ENCODE peak calls at places on chromosome 3, in six cellular contexts. One of them, this sample, is unnamed.

GRCh38 chr3:194869482-194870169 is 183.9 kb downstream of the FAM43A start:
- DNase-seq in HCT116: peak; percentile 69
- DNase-seq in choroid plexus epithelial cell: peak; percentile 15
- DNase-seq in SK-N-SH: no peak
- DNase-seq in neural progenitor cell: no peak
- DNase-seq in HAP-1: no peak
- DNase-seq in this sample: no peak

GRCh38 chr3:149559989-149560388 is 85.5 kb downstream of the TM4SF4 start:
- DNase-seq in HCT116: no peak
- DNase-seq in choroid plexus epithelial cell: no peak
- DNase-seq in SK-N-SH: no peak
- DNase-seq in neural progenitor cell: no peak
- DNase-seq in HAP-1: no peak
- DNase-seq in this sample: no peak

GRCh38 chr3:64591606-64592005 is 96.2 kb downstream of the ADAMTS9 start:
- DNase-seq in HCT116: no peak
- DNase-seq in choroid plexus epithelial cell: no peak
- DNase-seq in SK-N-SH: no peak
- DNase-seq in neural progenitor cell: no peak
- DNase-seq in HAP-1: no peak
- DNase-seq in this sample: no peak

GRCh38 chr3:195250473-195251251 is 20.3 kb downstream of the XXYLT1 start:
- DNase-seq in HCT116: no peak
- DNase-seq in choroid plexus epithelial cell: peak; percentile 86
- DNase-seq in SK-N-SH: no peak
- DNase-seq in neural progenitor cell: no peak
- DNase-seq in HAP-1: no peak
- DNase-seq in this sample: no peak

GRCh38 chr3:122102191-122102935 is 47.2 kb downstream of the CD86 start:
- DNase-seq in HCT116: no peak
- DNase-seq in choroid plexus epithelial cell: no peak
- DNase-seq in SK-N-SH: no peak
- DNase-seq in neural progenitor cell: no peak
- DNase-seq in HAP-1: no peak
- DNase-seq in this sample: no peak

GRCh38 chr3:33312361-33312760 is 35.1 kb downstream of the FBXL2 start:
- DNase-seq in HCT116: no peak
- DNase-seq in choroid plexus epithelial cell: peak; percentile 41
- DNase-seq in SK-N-SH: no peak
- DNase-seq in neural progenitor cell: no peak
- DNase-seq in HAP-1: no peak
- DNase-seq in this sample: no peak

GRCh38 chr3:52488746-52489145 is 6.4 kb upstream of the STAB1 start:
- DNase-seq in HCT116: no peak
- DNase-seq in choroid plexus epithelial cell: no peak
- DNase-seq in SK-N-SH: no peak
- DNase-seq in neural progenitor cell: no peak
- DNase-seq in HAP-1: no peak
- DNase-seq in this sample: no peak

GRCh38 chr3:4826237-4827100 is 152.8 kb upstream of the BHLHE40 start:
- DNase-seq in HCT116: no peak
- DNase-seq in choroid plexus epithelial cell: no peak
- DNase-seq in SK-N-SH: no peak
- DNase-seq in neural progenitor cell: no peak
- DNase-seq in HAP-1: no peak
- DNase-seq in this sample: no peak

GRCh38 chr3:172658344-172659245 is 52.3 kb downstream of the NCEH1 start:
- DNase-seq in HCT116: peak; percentile 94
- DNase-seq in choroid plexus epithelial cell: peak; percentile 100
- DNase-seq in SK-N-SH: no peak
- DNase-seq in neural progenitor cell: no peak
- DNase-seq in HAP-1: no peak
- DNase-seq in this sample: no peak

GRCh38 chr3:187183210-187183862 is 13.9 kb upstream of the RTP1 start:
- DNase-seq in HCT116: no peak
- DNase-seq in choroid plexus epithelial cell: peak; percentile 26
- DNase-seq in SK-N-SH: no peak
- DNase-seq in neural progenitor cell: peak; percentile 23
- DNase-seq in HAP-1: peak; percentile 99
- DNase-seq in this sample: no peak

GRCh38 chr3:30826381-30827061 is 67.9 kb downstream of the GADL1 start:
- DNase-seq in HCT116: no peak
- DNase-seq in choroid plexus epithelial cell: no peak
- DNase-seq in SK-N-SH: no peak
- DNase-seq in neural progenitor cell: no peak
- DNase-seq in HAP-1: no peak
- DNase-seq in this sample: no peak

GRCh38 chr3:37498126-37499039 is 324.0 kb upstream of the LRRFIP2 start:
- DNase-seq in HCT116: no peak
- DNase-seq in choroid plexus epithelial cell: no peak
- DNase-seq in SK-N-SH: no peak
- DNase-seq in neural progenitor cell: no peak
- DNase-seq in HAP-1: no peak
- DNase-seq in this sample: no peak

GRCh38 chr3:134597390-134597975 is 53.3 kb downstream of the KY start:
- DNase-seq in HCT116: no peak
- DNase-seq in choroid plexus epithelial cell: peak; percentile 10
- DNase-seq in SK-N-SH: no peak
- DNase-seq in neural progenitor cell: no peak
- DNase-seq in HAP-1: no peak
- DNase-seq in this sample: no peak

GRCh38 chr3:146250449-146251382 is at the start of gene PLSCR4:
- DNase-seq in HCT116: peak; percentile 16
- DNase-seq in choroid plexus epithelial cell: peak; percentile 86
- DNase-seq in SK-N-SH: peak; percentile 19
- DNase-seq in neural progenitor cell: peak; percentile 72
- DNase-seq in HAP-1: peak; percentile 35
- DNase-seq in this sample: no peak

GRCh38 chr3:128385080-128385832 is 81.4 kb downstream of the DNAJB8 start:
- DNase-seq in HCT116: no peak
- DNase-seq in choroid plexus epithelial cell: peak; percentile 83
- DNase-seq in SK-N-SH: no peak
- DNase-seq in neural progenitor cell: no peak
- DNase-seq in HAP-1: no peak
- DNase-seq in this sample: no peak

GRCh38 chr3:81743096-81744025 is 18.1 kb downstream of the GBE1 start:
- DNase-seq in HCT116: peak; percentile 62
- DNase-seq in choroid plexus epithelial cell: peak; percentile 97
- DNase-seq in SK-N-SH: no peak
- DNase-seq in neural progenitor cell: no peak
- DNase-seq in HAP-1: no peak
- DNase-seq in this sample: no peak

GRCh38 chr3:139110072-139110830 is 65.6 kb upstream of the PRR23C start:
- DNase-seq in HCT116: no peak
- DNase-seq in choroid plexus epithelial cell: no peak
- DNase-seq in SK-N-SH: no peak
- DNase-seq in neural progenitor cell: no peak
- DNase-seq in HAP-1: no peak
- DNase-seq in this sample: no peak

DNA sequence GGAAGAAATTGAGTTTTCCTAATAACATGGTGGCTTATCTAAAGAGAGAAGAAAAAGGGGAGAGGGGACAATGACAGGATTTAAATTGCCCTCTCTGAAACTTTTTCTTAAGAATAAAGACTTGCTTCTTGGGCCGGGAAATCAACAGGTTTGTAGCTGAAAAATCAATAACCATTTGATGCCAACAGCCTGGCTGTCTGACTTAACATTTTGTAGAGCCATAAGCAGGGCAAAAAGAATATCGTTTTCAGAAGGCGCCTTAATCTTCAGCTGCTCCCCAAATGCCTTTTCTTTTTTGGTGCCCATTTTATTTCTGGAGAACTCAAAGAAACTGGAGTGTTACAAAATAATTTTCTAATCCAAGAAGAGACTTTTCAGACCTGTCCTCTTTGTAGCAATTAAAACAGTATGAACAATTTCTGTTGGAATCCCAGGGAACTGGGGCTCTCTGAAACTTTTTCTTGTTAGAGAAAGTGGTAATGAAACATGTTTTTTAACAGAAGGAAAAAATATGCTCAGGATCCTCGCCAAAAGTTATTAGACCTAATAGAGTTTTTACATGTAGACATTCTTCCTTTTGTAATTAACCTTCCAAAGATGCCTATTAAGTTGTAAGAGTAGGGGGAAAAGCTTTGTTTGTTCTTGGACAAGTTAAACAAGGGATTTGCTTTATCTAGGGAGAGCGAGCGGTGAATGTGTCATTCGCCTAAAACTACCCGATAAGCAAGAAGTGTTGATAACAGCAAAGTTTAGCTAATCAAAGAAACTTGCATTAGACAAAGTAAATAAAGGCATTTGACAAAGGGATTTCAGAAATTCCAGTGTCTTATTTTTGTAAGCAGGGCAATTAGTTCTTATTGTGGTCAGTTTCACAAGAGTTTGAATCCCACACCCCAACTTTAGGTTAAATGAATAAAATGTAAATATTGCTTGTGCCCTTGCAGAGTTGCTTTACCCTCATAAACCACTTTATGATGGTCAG is 2.2 kb downstream of the RARB start:
- DNase-seq in HCT116: no peak
- DNase-seq in choroid plexus epithelial cell: peak; percentile 60
- DNase-seq in SK-N-SH: no peak
- DNase-seq in neural progenitor cell: no peak
- DNase-seq in HAP-1: peak; percentile 21
- DNase-seq in this sample: no peak
- H3K4me3 ChIP-seq in HCT116: no peak overlapping the region
- H3K4me3 ChIP-seq in choroid plexus epithelial cell: peak overlapping the region; percentile 77
- H3K4me3 ChIP-seq in SK-N-SH: peak overlapping the region; percentile 70
- H3K4me3 ChIP-seq in neural progenitor cell: no peak overlapping the region
- H3K4me3 ChIP-seq in HAP-1: no peak overlapping the region
- H3K4me3 ChIP-seq in this sample: no peak overlapping the region

GRCh38 chr3:59426851-59427565 is 377.2 kb upstream of the CFAP20DC start:
- DNase-seq in HCT116: no peak
- DNase-seq in choroid plexus epithelial cell: peak; percentile 88
- DNase-seq in SK-N-SH: no peak
- DNase-seq in neural progenitor cell: no peak
- DNase-seq in HAP-1: no peak
- DNase-seq in this sample: no peak
- H3K4me3 ChIP-seq in HCT116: no peak overlapping the region
- H3K4me3 ChIP-seq in choroid plexus epithelial cell: no peak overlapping the region
- H3K4me3 ChIP-seq in SK-N-SH: no peak overlapping the region
- H3K4me3 ChIP-seq in neural progenitor cell: no peak overlapping the region
- H3K4me3 ChIP-seq in HAP-1: no peak overlapping the region
- H3K4me3 ChIP-seq in this sample: no peak overlapping the region

GRCh38 chr3:171503817-171504216 is 43.6 kb upstream of the TNIK start:
- DNase-seq in HCT116: no peak
- DNase-seq in choroid plexus epithelial cell: no peak
- DNase-seq in SK-N-SH: no peak
- DNase-seq in neural progenitor cell: no peak
- DNase-seq in HAP-1: no peak
- DNase-seq in this sample: no peak
- H3K4me3 ChIP-seq in HCT116: no peak overlapping the region
- H3K4me3 ChIP-seq in choroid plexus epithelial cell: no peak overlapping the region
- H3K4me3 ChIP-seq in SK-N-SH: no peak overlapping the region
- H3K4me3 ChIP-seq in neural progenitor cell: no peak overlapping the region
- H3K4me3 ChIP-seq in HAP-1: no peak overlapping the region
- H3K4me3 ChIP-seq in this sample: no peak overlapping the region

GRCh38 chr3:23623841-23624240 is 181.9 kb upstream of the UBE2E1 start:
- DNase-seq in HCT116: no peak
- DNase-seq in choroid plexus epithelial cell: peak; percentile 56
- DNase-seq in SK-N-SH: no peak
- DNase-seq in neural progenitor cell: no peak
- DNase-seq in HAP-1: no peak
- DNase-seq in this sample: no peak

GRCh38 chr3:23626442-23626841 is 179.3 kb upstream of the UBE2E1 start:
- DNase-seq in HCT116: no peak
- DNase-seq in choroid plexus epithelial cell: no peak
- DNase-seq in SK-N-SH: no peak
- DNase-seq in neural progenitor cell: no peak
- DNase-seq in HAP-1: no peak
- DNase-seq in this sample: no peak

GRCh38 chr3:23620616-23621015 is 185.1 kb upstream of the UBE2E1 start:
- DNase-seq in HCT116: no peak
- DNase-seq in choroid plexus epithelial cell: no peak
- DNase-seq in SK-N-SH: no peak
- DNase-seq in neural progenitor cell: no peak
- DNase-seq in HAP-1: no peak
- DNase-seq in this sample: no peak

GRCh38 chr3:23620044-23620443 is 185.7 kb upstream of the UBE2E1 start:
- DNase-seq in HCT116: no peak
- DNase-seq in choroid plexus epithelial cell: no peak
- DNase-seq in SK-N-SH: no peak
- DNase-seq in neural progenitor cell: no peak
- DNase-seq in HAP-1: no peak
- DNase-seq in this sample: no peak

GRCh38 chr3:23624305-23624704 is 181.4 kb upstream of the UBE2E1 start:
- DNase-seq in HCT116: no peak
- DNase-seq in choroid plexus epithelial cell: no peak
- DNase-seq in SK-N-SH: no peak
- DNase-seq in neural progenitor cell: no peak
- DNase-seq in HAP-1: no peak
- DNase-seq in this sample: no peak
- H3K4me3 ChIP-seq in HCT116: no peak overlapping the region
- H3K4me3 ChIP-seq in choroid plexus epithelial cell: no peak overlapping the region
- H3K4me3 ChIP-seq in SK-N-SH: no peak overlapping the region
- H3K4me3 ChIP-seq in neural progenitor cell: no peak overlapping the region
- H3K4me3 ChIP-seq in HAP-1: no peak overlapping the region
- H3K4me3 ChIP-seq in this sample: no peak overlapping the region

GRCh38 chr3:42012378-42012934 is 50.6 kb upstream of the ULK4 start:
- DNase-seq in HCT116: no peak
- DNase-seq in choroid plexus epithelial cell: no peak
- DNase-seq in SK-N-SH: no peak
- DNase-seq in neural progenitor cell: no peak
- DNase-seq in HAP-1: no peak
- DNase-seq in this sample: no peak
- H3K4me3 ChIP-seq in HCT116: no peak overlapping the region
- H3K4me3 ChIP-seq in choroid plexus epithelial cell: peak overlapping the region; percentile 80
- H3K4me3 ChIP-seq in SK-N-SH: no peak overlapping the region
- H3K4me3 ChIP-seq in neural progenitor cell: peak overlapping the region; percentile 86
- H3K4me3 ChIP-seq in HAP-1: no peak overlapping the region
- H3K4me3 ChIP-seq in this sample: no peak overlapping the region

GRCh38 chr3:12998648-12999047 is 74.6 kb downstream of the IQSEC1 start:
- DNase-seq in HCT116: no peak
- DNase-seq in choroid plexus epithelial cell: no peak
- DNase-seq in SK-N-SH: no peak
- DNase-seq in neural progenitor cell: no peak
- DNase-seq in HAP-1: no peak
- DNase-seq in this sample: no peak
- H3K4me3 ChIP-seq in HCT116: peak overlapping the region; percentile 10
- H3K4me3 ChIP-seq in choroid plexus epithelial cell: no peak overlapping the region
- H3K4me3 ChIP-seq in SK-N-SH: no peak overlapping the region
- H3K4me3 ChIP-seq in neural progenitor cell: no peak overlapping the region
- H3K4me3 ChIP-seq in HAP-1: no peak overlapping the region
- H3K4me3 ChIP-seq in this sample: no peak overlapping the region

GRCh38 chr3:8882171-8882593 is 81.1 kb downstream of the RAD18 start:
- DNase-seq in HCT116: no peak
- DNase-seq in choroid plexus epithelial cell: peak; percentile 56
- DNase-seq in SK-N-SH: no peak
- DNase-seq in neural progenitor cell: no peak
- DNase-seq in HAP-1: no peak
- DNase-seq in this sample: peak; percentile 11
- H3K4me3 ChIP-seq in HCT116: no peak overlapping the region
- H3K4me3 ChIP-seq in choroid plexus epithelial cell: no peak overlapping the region
- H3K4me3 ChIP-seq in SK-N-SH: no peak overlapping the region
- H3K4me3 ChIP-seq in neural progenitor cell: no peak overlapping the region
- H3K4me3 ChIP-seq in HAP-1: no peak overlapping the region
- H3K4me3 ChIP-seq in this sample: no peak overlapping the region